ENCODE peak calls at places on chromosomes 4 and X, in five cellular contexts. W is cardiac muscle cell, J is suprapubic skin, V is erythroblast, E is hepatic stellate cell. I is an unnamed sample.

GRCh38 chr4:57401586-57401985 is 291.4 kb upstream of the IGFBP7 start:
- DNase-seq in E (no peak), W (no peak), J (no peak), V (no peak), I (no peak)

GRCh38 chrX:134669378-134670098 is 11.3 kb upstream of the PLAC1 start:
- DNase-seq in E (peak; percentile 77), J (no peak), V (no peak), W (no peak), I (peak; percentile 21)

GRCh38 chr4:142818476-142818875 is 27.6 kb downstream of the INPP4B start:
- DNase-seq in E (no peak), J (no peak), V (no peak), W (no peak), I (no peak)

GRCh38 chr4:162498168-162498567 is 334.4 kb upstream of the FSTL5 start:
- DNase-seq in E (no peak), W (peak; percentile 91), V (no peak), J (no peak), I (no peak)

GRCh38 chr4:7003176-7003878 is 39.8 kb upstream of the TADA2B start:
- DNase-seq in J (peak; percentile 29), W (no peak), E (no peak), V (no peak), I (no peak)

GRCh38 chrX:81261576-81261975 is 59.7 kb downstream of the SH3BGRL start:
- DNase-seq in E (no peak), J (no peak), W (no peak), V (no peak), I (no peak)

GRCh38 chr4:8560265-8561047 is 19.7 kb upstream of the GPR78 start:
- DNase-seq in J (no peak), E (no peak), V (no peak), W (no peak), I (no peak)

GRCh38 chr4:140427104-140427918 is at the start of gene CLGN:
- DNase-seq in J (no peak), V (peak; percentile 88), W (peak; percentile 94), E (peak; percentile 65), I (peak; percentile 94)

GRCh38 chr4:61805979-61806378 is 605.9 kb downstream of the ADGRL3 start:
- DNase-seq in E (no peak), W (no peak), J (no peak), V (no peak), I (no peak)

GRCh38 chrX:148380614-148381561 is 119.5 kb upstream of the AFF2 start:
- DNase-seq in J (no peak), V (no peak), E (no peak), W (no peak), I (no peak)

GRCh38 chr4:163582688-163583087 is 88.2 kb downstream of the TMA16 start:
- DNase-seq in V (no peak), E (no peak), J (no peak), W (no peak), I (no peak)

GRCh38 chrX:151169783-151170182 is 6.6 kb upstream of the GPR50 start:
- DNase-seq in V (no peak), E (no peak), W (no peak), J (no peak), I (no peak)

I was measured in upper lobe of left lung.